ENCODE peak calls at places on chromosomes 4 and X, in ten cellular contexts. One of them, this sample, is unnamed.

GRCh38 chrX:112867570-112867969 is 26.9 kb upstream of the AMOT start:
- DNase-seq in tibial artery: no peak
- DNase-seq in HCEC 1CT: no peak
- DNase-seq in NB4: no peak
- DNase-seq in endothelial cell: no peak
- DNase-seq in stimulated activated CD4-positive, alpha-beta T cell treated with anti-CD3 and anti-CD28 coated beads, Interleukin-12 subunit alpha, Interleukin-12 subunit beta, amount 100 ng/mL, for 48 hours: no peak
- DNase-seq in fibroblast of mammary gland: no peak
- DNase-seq in amygdala: no peak
- DNase-seq in stimulated activated CD8-positive, alpha-beta memory T cell treated with anti-CD3 and anti-CD28 coated beads, Interleukin-7, amount 100 ng/mL, for 1 hour: no peak
- DNase-seq in activated CD4-positive, alpha-beta T cell treated with anti-CD3 and anti-CD28 coated beads, Interleukin-2, amount 50 U/mL, for 1 hour: no peak
- DNase-seq in this sample: peak

GRCh38 chr4:102525556-102525955 is 24.4 kb downstream of the NFKB1 start:
- DNase-seq in activated CD4-positive, alpha-beta T cell treated with anti-CD3 and anti-CD28 coated beads, Interleukin-2, amount 50 U/mL, for 1 hour: no peak
- DNase-seq in HCEC 1CT: no peak
- DNase-seq in fibroblast of mammary gland: no peak
- DNase-seq in NB4: no peak
- DNase-seq in endothelial cell: no peak
- DNase-seq in tibial artery: no peak
- DNase-seq in amygdala: no peak
- DNase-seq in stimulated activated CD4-positive, alpha-beta T cell treated with anti-CD3 and anti-CD28 coated beads, Interleukin-12 subunit alpha, Interleukin-12 subunit beta, amount 100 ng/mL, for 48 hours: no peak
- DNase-seq in stimulated activated CD8-positive, alpha-beta memory T cell treated with anti-CD3 and anti-CD28 coated beads, Interleukin-7, amount 100 ng/mL, for 1 hour: no peak
- DNase-seq in this sample: no peak

GRCh38 chr4:105186701-105187158 is 40.1 kb downstream of the TET2 start:
- DNase-seq in NB4: no peak
- DNase-seq in endothelial cell: no peak
- DNase-seq in fibroblast of mammary gland: peak
- DNase-seq in amygdala: no peak
- DNase-seq in HCEC 1CT: peak
- DNase-seq in tibial artery: no peak
- DNase-seq in stimulated activated CD8-positive, alpha-beta memory T cell treated with anti-CD3 and anti-CD28 coated beads, Interleukin-7, amount 100 ng/mL, for 1 hour: no peak
- DNase-seq in stimulated activated CD4-positive, alpha-beta T cell treated with anti-CD3 and anti-CD28 coated beads, Interleukin-12 subunit alpha, Interleukin-12 subunit beta, amount 100 ng/mL, for 48 hours: no peak
- DNase-seq in activated CD4-positive, alpha-beta T cell treated with anti-CD3 and anti-CD28 coated beads, Interleukin-2, amount 50 U/mL, for 1 hour: no peak
- DNase-seq in this sample: no peak

GRCh38 chr4:38902695-38903094 is 35.1 kb downstream of the FAM114A1 start:
- DNase-seq in stimulated activated CD4-positive, alpha-beta T cell treated with anti-CD3 and anti-CD28 coated beads, Interleukin-12 subunit alpha, Interleukin-12 subunit beta, amount 100 ng/mL, for 48 hours: no peak
- DNase-seq in activated CD4-positive, alpha-beta T cell treated with anti-CD3 and anti-CD28 coated beads, Interleukin-2, amount 50 U/mL, for 1 hour: no peak
- DNase-seq in amygdala: no peak
- DNase-seq in stimulated activated CD8-positive, alpha-beta memory T cell treated with anti-CD3 and anti-CD28 coated beads, Interleukin-7, amount 100 ng/mL, for 1 hour: no peak
- DNase-seq in fibroblast of mammary gland: peak
- DNase-seq in tibial artery: no peak
- DNase-seq in endothelial cell: no peak
- DNase-seq in NB4: peak
- DNase-seq in HCEC 1CT: peak
- DNase-seq in this sample: peak

GRCh38 chrX:11887175-11887574 is 129.1 kb downstream of the MSL3 start:
- DNase-seq in stimulated activated CD4-positive, alpha-beta T cell treated with anti-CD3 and anti-CD28 coated beads, Interleukin-12 subunit alpha, Interleukin-12 subunit beta, amount 100 ng/mL, for 48 hours: no peak
- DNase-seq in HCEC 1CT: no peak
- DNase-seq in endothelial cell: no peak
- DNase-seq in NB4: no peak
- DNase-seq in stimulated activated CD8-positive, alpha-beta memory T cell treated with anti-CD3 and anti-CD28 coated beads, Interleukin-7, amount 100 ng/mL, for 1 hour: no peak
- DNase-seq in activated CD4-positive, alpha-beta T cell treated with anti-CD3 and anti-CD28 coated beads, Interleukin-2, amount 50 U/mL, for 1 hour: no peak
- DNase-seq in fibroblast of mammary gland: no peak
- DNase-seq in amygdala: no peak
- DNase-seq in tibial artery: no peak
- DNase-seq in this sample: no peak

GRCh38 chrX:139091878-139092277 is 380.4 kb upstream of the FGF13 start:
- DNase-seq in fibroblast of mammary gland: no peak
- DNase-seq in endothelial cell: no peak
- DNase-seq in activated CD4-positive, alpha-beta T cell treated with anti-CD3 and anti-CD28 coated beads, Interleukin-2, amount 50 U/mL, for 1 hour: no peak
- DNase-seq in NB4: no peak
- DNase-seq in stimulated activated CD4-positive, alpha-beta T cell treated with anti-CD3 and anti-CD28 coated beads, Interleukin-12 subunit alpha, Interleukin-12 subunit beta, amount 100 ng/mL, for 48 hours: no peak
- DNase-seq in amygdala: no peak
- DNase-seq in tibial artery: no peak
- DNase-seq in HCEC 1CT: no peak
- DNase-seq in stimulated activated CD8-positive, alpha-beta memory T cell treated with anti-CD3 and anti-CD28 coated beads, Interleukin-7, amount 100 ng/mL, for 1 hour: no peak
- DNase-seq in this sample: no peak

GRCh38 chr4:15436515-15436914 is 8.7 kb downstream of the C1QTNF7 start:
- DNase-seq in stimulated activated CD4-positive, alpha-beta T cell treated with anti-CD3 and anti-CD28 coated beads, Interleukin-12 subunit alpha, Interleukin-12 subunit beta, amount 100 ng/mL, for 48 hours: no peak
- DNase-seq in amygdala: peak
- DNase-seq in stimulated activated CD8-positive, alpha-beta memory T cell treated with anti-CD3 and anti-CD28 coated beads, Interleukin-7, amount 100 ng/mL, for 1 hour: no peak
- DNase-seq in fibroblast of mammary gland: peak
- DNase-seq in NB4: no peak
- DNase-seq in activated CD4-positive, alpha-beta T cell treated with anti-CD3 and anti-CD28 coated beads, Interleukin-2, amount 50 U/mL, for 1 hour: no peak
- DNase-seq in tibial artery: no peak
- DNase-seq in endothelial cell: no peak
- DNase-seq in HCEC 1CT: no peak
- DNase-seq in this sample: no peak

GRCh38 chrX:154731881-154732280 is 19.0 kb downstream of the GAB3 start:
- DNase-seq in stimulated activated CD8-positive, alpha-beta memory T cell treated with anti-CD3 and anti-CD28 coated beads, Interleukin-7, amount 100 ng/mL, for 1 hour: no peak
- DNase-seq in amygdala: no peak
- DNase-seq in stimulated activated CD4-positive, alpha-beta T cell treated with anti-CD3 and anti-CD28 coated beads, Interleukin-12 subunit alpha, Interleukin-12 subunit beta, amount 100 ng/mL, for 48 hours: no peak
- DNase-seq in NB4: peak
- DNase-seq in activated CD4-positive, alpha-beta T cell treated with anti-CD3 and anti-CD28 coated beads, Interleukin-2, amount 50 U/mL, for 1 hour: no peak
- DNase-seq in HCEC 1CT: peak
- DNase-seq in fibroblast of mammary gland: peak
- DNase-seq in tibial artery: no peak
- DNase-seq in endothelial cell: no peak
- DNase-seq in this sample: no peak

GRCh38 chr4:17613761-17614415 is 553 bp upstream of the MED28 start:
- DNase-seq in amygdala: no peak
- DNase-seq in activated CD4-positive, alpha-beta T cell treated with anti-CD3 and anti-CD28 coated beads, Interleukin-2, amount 50 U/mL, for 1 hour: peak
- DNase-seq in NB4: peak
- DNase-seq in tibial artery: no peak
- DNase-seq in HCEC 1CT: peak
- DNase-seq in fibroblast of mammary gland: peak
- DNase-seq in stimulated activated CD4-positive, alpha-beta T cell treated with anti-CD3 and anti-CD28 coated beads, Interleukin-12 subunit alpha, Interleukin-12 subunit beta, amount 100 ng/mL, for 48 hours: no peak
- DNase-seq in stimulated activated CD8-positive, alpha-beta memory T cell treated with anti-CD3 and anti-CD28 coated beads, Interleukin-7, amount 100 ng/mL, for 1 hour: no peak
- DNase-seq in endothelial cell: no peak
- DNase-seq in this sample: peak

GRCh38 chr4:134627386-134627785 is 425.8 kb upstream of the PABPC4L start:
- DNase-seq in endothelial cell: no peak
- DNase-seq in stimulated activated CD8-positive, alpha-beta memory T cell treated with anti-CD3 and anti-CD28 coated beads, Interleukin-7, amount 100 ng/mL, for 1 hour: no peak
- DNase-seq in tibial artery: no peak
- DNase-seq in amygdala: no peak
- DNase-seq in NB4: no peak
- DNase-seq in stimulated activated CD4-positive, alpha-beta T cell treated with anti-CD3 and anti-CD28 coated beads, Interleukin-12 subunit alpha, Interleukin-12 subunit beta, amount 100 ng/mL, for 48 hours: no peak
- DNase-seq in fibroblast of mammary gland: no peak
- DNase-seq in activated CD4-positive, alpha-beta T cell treated with anti-CD3 and anti-CD28 coated beads, Interleukin-2, amount 50 U/mL, for 1 hour: no peak
- DNase-seq in HCEC 1CT: no peak
- DNase-seq in this sample: no peak

GRCh38 chrX:28133763-28134162 is 152.5 kb upstream of the DCAF8L1 start:
- DNase-seq in fibroblast of mammary gland: no peak
- DNase-seq in amygdala: no peak
- DNase-seq in stimulated activated CD4-positive, alpha-beta T cell treated with anti-CD3 and anti-CD28 coated beads, Interleukin-12 subunit alpha, Interleukin-12 subunit beta, amount 100 ng/mL, for 48 hours: no peak
- DNase-seq in activated CD4-positive, alpha-beta T cell treated with anti-CD3 and anti-CD28 coated beads, Interleukin-2, amount 50 U/mL, for 1 hour: no peak
- DNase-seq in HCEC 1CT: no peak
- DNase-seq in NB4: no peak
- DNase-seq in endothelial cell: no peak
- DNase-seq in stimulated activated CD8-positive, alpha-beta memory T cell treated with anti-CD3 and anti-CD28 coated beads, Interleukin-7, amount 100 ng/mL, for 1 hour: no peak
- DNase-seq in tibial artery: no peak
- DNase-seq in this sample: no peak

GRCh38 chr4:57214654-57215411 is 104.6 kb upstream of the IGFBP7 start:
- DNase-seq in fibroblast of mammary gland: no peak
- DNase-seq in activated CD4-positive, alpha-beta T cell treated with anti-CD3 and anti-CD28 coated beads, Interleukin-2, amount 50 U/mL, for 1 hour: no peak
- DNase-seq in endothelial cell: no peak
- DNase-seq in stimulated activated CD8-positive, alpha-beta memory T cell treated with anti-CD3 and anti-CD28 coated beads, Interleukin-7, amount 100 ng/mL, for 1 hour: no peak
- DNase-seq in amygdala: no peak
- DNase-seq in stimulated activated CD4-positive, alpha-beta T cell treated with anti-CD3 and anti-CD28 coated beads, Interleukin-12 subunit alpha, Interleukin-12 subunit beta, amount 100 ng/mL, for 48 hours: no peak
- DNase-seq in NB4: peak
- DNase-seq in tibial artery: no peak
- DNase-seq in HCEC 1CT: no peak
- DNase-seq in this sample: no peak

GRCh38 chr4:159256037-159256436 is 153.2 kb downstream of the RAPGEF2 start:
- DNase-seq in NB4: no peak
- DNase-seq in endothelial cell: no peak
- DNase-seq in amygdala: no peak
- DNase-seq in HCEC 1CT: no peak
- DNase-seq in tibial artery: no peak
- DNase-seq in activated CD4-positive, alpha-beta T cell treated with anti-CD3 and anti-CD28 coated beads, Interleukin-2, amount 50 U/mL, for 1 hour: no peak
- DNase-seq in fibroblast of mammary gland: no peak
- DNase-seq in stimulated activated CD8-positive, alpha-beta memory T cell treated with anti-CD3 and anti-CD28 coated beads, Interleukin-7, amount 100 ng/mL, for 1 hour: no peak
- DNase-seq in stimulated activated CD4-positive, alpha-beta T cell treated with anti-CD3 and anti-CD28 coated beads, Interleukin-12 subunit alpha, Interleukin-12 subunit beta, amount 100 ng/mL, for 48 hours: no peak
- DNase-seq in this sample: no peak

GRCh38 chr4:147683172-147683571 is 791 bp downstream of the PRMT9 start:
- DNase-seq in stimulated activated CD4-positive, alpha-beta T cell treated with anti-CD3 and anti-CD28 coated beads, Interleukin-12 subunit alpha, Interleukin-12 subunit beta, amount 100 ng/mL, for 48 hours: no peak
- DNase-seq in NB4: peak
- DNase-seq in activated CD4-positive, alpha-beta T cell treated with anti-CD3 and anti-CD28 coated beads, Interleukin-2, amount 50 U/mL, for 1 hour: no peak
- DNase-seq in endothelial cell: no peak
- DNase-seq in stimulated activated CD8-positive, alpha-beta memory T cell treated with anti-CD3 and anti-CD28 coated beads, Interleukin-7, amount 100 ng/mL, for 1 hour: no peak
- DNase-seq in tibial artery: no peak
- DNase-seq in fibroblast of mammary gland: peak
- DNase-seq in HCEC 1CT: no peak
- DNase-seq in amygdala: peak
- DNase-seq in this sample: peak

GRCh38 chr4:124902111-124902510 is 189.6 kb upstream of the ANKRD50 start:
- DNase-seq in NB4: no peak
- DNase-seq in activated CD4-positive, alpha-beta T cell treated with anti-CD3 and anti-CD28 coated beads, Interleukin-2, amount 50 U/mL, for 1 hour: no peak
- DNase-seq in amygdala: no peak
- DNase-seq in fibroblast of mammary gland: no peak
- DNase-seq in tibial artery: no peak
- DNase-seq in stimulated activated CD4-positive, alpha-beta T cell treated with anti-CD3 and anti-CD28 coated beads, Interleukin-12 subunit alpha, Interleukin-12 subunit beta, amount 100 ng/mL, for 48 hours: no peak
- DNase-seq in HCEC 1CT: no peak
- DNase-seq in endothelial cell: no peak
- DNase-seq in stimulated activated CD8-positive, alpha-beta memory T cell treated with anti-CD3 and anti-CD28 coated beads, Interleukin-7, amount 100 ng/mL, for 1 hour: no peak
- DNase-seq in this sample: no peak

GRCh38 chrX:131677655-131678628 is 134.1 kb downstream of the OR13H1 start:
- DNase-seq in stimulated activated CD4-positive, alpha-beta T cell treated with anti-CD3 and anti-CD28 coated beads, Interleukin-12 subunit alpha, Interleukin-12 subunit beta, amount 100 ng/mL, for 48 hours: no peak
- DNase-seq in HCEC 1CT: peak
- DNase-seq in fibroblast of mammary gland: peak
- DNase-seq in NB4: peak
- DNase-seq in stimulated activated CD8-positive, alpha-beta memory T cell treated with anti-CD3 and anti-CD28 coated beads, Interleukin-7, amount 100 ng/mL, for 1 hour: no peak
- DNase-seq in activated CD4-positive, alpha-beta T cell treated with anti-CD3 and anti-CD28 coated beads, Interleukin-2, amount 50 U/mL, for 1 hour: peak
- DNase-seq in endothelial cell: peak
- DNase-seq in amygdala: peak
- DNase-seq in tibial artery: no peak
- DNase-seq in this sample: peak

GRCh38 chrX:108435261-108435660 is 3.0 kb downstream of the COL4A6 start:
- DNase-seq in activated CD4-positive, alpha-beta T cell treated with anti-CD3 and anti-CD28 coated beads, Interleukin-2, amount 50 U/mL, for 1 hour: no peak
- DNase-seq in endothelial cell: no peak
- DNase-seq in fibroblast of mammary gland: no peak
- DNase-seq in stimulated activated CD4-positive, alpha-beta T cell treated with anti-CD3 and anti-CD28 coated beads, Interleukin-12 subunit alpha, Interleukin-12 subunit beta, amount 100 ng/mL, for 48 hours: no peak
- DNase-seq in stimulated activated CD8-positive, alpha-beta memory T cell treated with anti-CD3 and anti-CD28 coated beads, Interleukin-7, amount 100 ng/mL, for 1 hour: no peak
- DNase-seq in tibial artery: no peak
- DNase-seq in NB4: no peak
- DNase-seq in amygdala: no peak
- DNase-seq in HCEC 1CT: no peak
- DNase-seq in this sample: no peak

GRCh38 chr4:76308548-76308947 is 2.0 kb downstream of the STBD1 start:
- DNase-seq in stimulated activated CD4-positive, alpha-beta T cell treated with anti-CD3 and anti-CD28 coated beads, Interleukin-12 subunit alpha, Interleukin-12 subunit beta, amount 100 ng/mL, for 48 hours: no peak
- DNase-seq in endothelial cell: no peak
- DNase-seq in amygdala: no peak
- DNase-seq in tibial artery: no peak
- DNase-seq in activated CD4-positive, alpha-beta T cell treated with anti-CD3 and anti-CD28 coated beads, Interleukin-2, amount 50 U/mL, for 1 hour: no peak
- DNase-seq in HCEC 1CT: no peak
- DNase-seq in NB4: no peak
- DNase-seq in stimulated activated CD8-positive, alpha-beta memory T cell treated with anti-CD3 and anti-CD28 coated beads, Interleukin-7, amount 100 ng/mL, for 1 hour: no peak
- DNase-seq in fibroblast of mammary gland: no peak
- DNase-seq in this sample: no peak

GRCh38 chrX:9867753-9868152 is 81.5 kb downstream of the SHROOM2 start:
- DNase-seq in endothelial cell: no peak
- DNase-seq in stimulated activated CD8-positive, alpha-beta memory T cell treated with anti-CD3 and anti-CD28 coated beads, Interleukin-7, amount 100 ng/mL, for 1 hour: no peak
- DNase-seq in HCEC 1CT: no peak
- DNase-seq in NB4: no peak
- DNase-seq in amygdala: no peak
- DNase-seq in activated CD4-positive, alpha-beta T cell treated with anti-CD3 and anti-CD28 coated beads, Interleukin-2, amount 50 U/mL, for 1 hour: no peak
- DNase-seq in stimulated activated CD4-positive, alpha-beta T cell treated with anti-CD3 and anti-CD28 coated beads, Interleukin-12 subunit alpha, Interleukin-12 subunit beta, amount 100 ng/mL, for 48 hours: no peak
- DNase-seq in tibial artery: no peak
- DNase-seq in fibroblast of mammary gland: no peak
- DNase-seq in this sample: no peak

GRCh38 chr4:73844352-73844751 is 7.9 kb downstream of the CXCL6 start:
- DNase-seq in endothelial cell: no peak
- DNase-seq in fibroblast of mammary gland: peak
- DNase-seq in HCEC 1CT: peak
- DNase-seq in stimulated activated CD4-positive, alpha-beta T cell treated with anti-CD3 and anti-CD28 coated beads, Interleukin-12 subunit alpha, Interleukin-12 subunit beta, amount 100 ng/mL, for 48 hours: no peak
- DNase-seq in amygdala: no peak
- DNase-seq in tibial artery: no peak
- DNase-seq in activated CD4-positive, alpha-beta T cell treated with anti-CD3 and anti-CD28 coated beads, Interleukin-2, amount 50 U/mL, for 1 hour: no peak
- DNase-seq in stimulated activated CD8-positive, alpha-beta memory T cell treated with anti-CD3 and anti-CD28 coated beads, Interleukin-7, amount 100 ng/mL, for 1 hour: no peak
- DNase-seq in NB4: peak
- DNase-seq in this sample: no peak

GRCh38 chrX:38754102-38754790 is 47.0 kb upstream of the MID1IP1 start:
- DNase-seq in stimulated activated CD8-positive, alpha-beta memory T cell treated with anti-CD3 and anti-CD28 coated beads, Interleukin-7, amount 100 ng/mL, for 1 hour: no peak
- DNase-seq in HCEC 1CT: peak
- DNase-seq in endothelial cell: peak
- DNase-seq in fibroblast of mammary gland: peak
- DNase-seq in stimulated activated CD4-positive, alpha-beta T cell treated with anti-CD3 and anti-CD28 coated beads, Interleukin-12 subunit alpha, Interleukin-12 subunit beta, amount 100 ng/mL, for 48 hours: no peak
- DNase-seq in activated CD4-positive, alpha-beta T cell treated with anti-CD3 and anti-CD28 coated beads, Interleukin-2, amount 50 U/mL, for 1 hour: peak
- DNase-seq in tibial artery: no peak
- DNase-seq in amygdala: no peak
- DNase-seq in NB4: peak
- DNase-seq in this sample: peak

GRCh38 chrX:9534686-9535085 is 69.8 kb downstream of the TBL1X start:
- DNase-seq in amygdala: no peak
- DNase-seq in activated CD4-positive, alpha-beta T cell treated with anti-CD3 and anti-CD28 coated beads, Interleukin-2, amount 50 U/mL, for 1 hour: no peak
- DNase-seq in stimulated activated CD4-positive, alpha-beta T cell treated with anti-CD3 and anti-CD28 coated beads, Interleukin-12 subunit alpha, Interleukin-12 subunit beta, amount 100 ng/mL, for 48 hours: no peak
- DNase-seq in fibroblast of mammary gland: peak
- DNase-seq in endothelial cell: no peak
- DNase-seq in stimulated activated CD8-positive, alpha-beta memory T cell treated with anti-CD3 and anti-CD28 coated beads, Interleukin-7, amount 100 ng/mL, for 1 hour: no peak
- DNase-seq in NB4: no peak
- DNase-seq in HCEC 1CT: no peak
- DNase-seq in tibial artery: no peak
- DNase-seq in this sample: peak

GRCh38 chrX:107729558-107730297 is 45.9 kb downstream of the TSC22D3 start:
- DNase-seq in fibroblast of mammary gland: no peak
- DNase-seq in stimulated activated CD8-positive, alpha-beta memory T cell treated with anti-CD3 and anti-CD28 coated beads, Interleukin-7, amount 100 ng/mL, for 1 hour: no peak
- DNase-seq in HCEC 1CT: no peak
- DNase-seq in NB4: no peak
- DNase-seq in activated CD4-positive, alpha-beta T cell treated with anti-CD3 and anti-CD28 coated beads, Interleukin-2, amount 50 U/mL, for 1 hour: no peak
- DNase-seq in stimulated activated CD4-positive, alpha-beta T cell treated with anti-CD3 and anti-CD28 coated beads, Interleukin-12 subunit alpha, Interleukin-12 subunit beta, amount 100 ng/mL, for 48 hours: no peak
- DNase-seq in amygdala: no peak
- DNase-seq in endothelial cell: no peak
- DNase-seq in tibial artery: peak
- DNase-seq in this sample: no peak

GRCh38 chr4:70746179-70746839 is 24.5 kb downstream of the RUFY3 start:
- DNase-seq in stimulated activated CD4-positive, alpha-beta T cell treated with anti-CD3 and anti-CD28 coated beads, Interleukin-12 subunit alpha, Interleukin-12 subunit beta, amount 100 ng/mL, for 48 hours: no peak
- DNase-seq in amygdala: no peak
- DNase-seq in NB4: no peak
- DNase-seq in endothelial cell: no peak
- DNase-seq in stimulated activated CD8-positive, alpha-beta memory T cell treated with anti-CD3 and anti-CD28 coated beads, Interleukin-7, amount 100 ng/mL, for 1 hour: no peak
- DNase-seq in activated CD4-positive, alpha-beta T cell treated with anti-CD3 and anti-CD28 coated beads, Interleukin-2, amount 50 U/mL, for 1 hour: no peak
- DNase-seq in HCEC 1CT: peak
- DNase-seq in tibial artery: no peak
- DNase-seq in fibroblast of mammary gland: peak
- DNase-seq in this sample: no peak

GRCh38 chrX:135112096-135112729 is 8.1 kb downstream of the ETDB start:
- DNase-seq in stimulated activated CD8-positive, alpha-beta memory T cell treated with anti-CD3 and anti-CD28 coated beads, Interleukin-7, amount 100 ng/mL, for 1 hour: no peak
- DNase-seq in tibial artery: no peak
- DNase-seq in endothelial cell: peak
- DNase-seq in NB4: peak
- DNase-seq in fibroblast of mammary gland: peak
- DNase-seq in amygdala: no peak
- DNase-seq in stimulated activated CD4-positive, alpha-beta T cell treated with anti-CD3 and anti-CD28 coated beads, Interleukin-12 subunit alpha, Interleukin-12 subunit beta, amount 100 ng/mL, for 48 hours: no peak
- DNase-seq in HCEC 1CT: peak
- DNase-seq in activated CD4-positive, alpha-beta T cell treated with anti-CD3 and anti-CD28 coated beads, Interleukin-2, amount 50 U/mL, for 1 hour: peak
- DNase-seq in this sample: peak

GRCh38 chr4:1554876-1555265 is 129.2 kb downstream of the FAM53A start:
- DNase-seq in stimulated activated CD4-positive, alpha-beta T cell treated with anti-CD3 and anti-CD28 coated beads, Interleukin-12 subunit alpha, Interleukin-12 subunit beta, amount 100 ng/mL, for 48 hours: no peak
- DNase-seq in stimulated activated CD8-positive, alpha-beta memory T cell treated with anti-CD3 and anti-CD28 coated beads, Interleukin-7, amount 100 ng/mL, for 1 hour: no peak
- DNase-seq in tibial artery: no peak
- DNase-seq in endothelial cell: no peak
- DNase-seq in HCEC 1CT: no peak
- DNase-seq in amygdala: no peak
- DNase-seq in activated CD4-positive, alpha-beta T cell treated with anti-CD3 and anti-CD28 coated beads, Interleukin-2, amount 50 U/mL, for 1 hour: no peak
- DNase-seq in NB4: no peak
- DNase-seq in fibroblast of mammary gland: no peak
- DNase-seq in this sample: no peak

GRCh38 chr4:66609014-66609413 is 936.3 kb downstream of the CENPC start:
- DNase-seq in HCEC 1CT: no peak
- DNase-seq in tibial artery: no peak
- DNase-seq in fibroblast of mammary gland: no peak
- DNase-seq in endothelial cell: no peak
- DNase-seq in NB4: no peak
- DNase-seq in activated CD4-positive, alpha-beta T cell treated with anti-CD3 and anti-CD28 coated beads, Interleukin-2, amount 50 U/mL, for 1 hour: no peak
- DNase-seq in stimulated activated CD8-positive, alpha-beta memory T cell treated with anti-CD3 and anti-CD28 coated beads, Interleukin-7, amount 100 ng/mL, for 1 hour: no peak
- DNase-seq in amygdala: no peak
- DNase-seq in stimulated activated CD4-positive, alpha-beta T cell treated with anti-CD3 and anti-CD28 coated beads, Interleukin-12 subunit alpha, Interleukin-12 subunit beta, amount 100 ng/mL, for 48 hours: no peak
- DNase-seq in this sample: no peak

GRCh38 chrX:68995780-68996551 is 167.1 kb downstream of the EFNB1 start:
- DNase-seq in stimulated activated CD8-positive, alpha-beta memory T cell treated with anti-CD3 and anti-CD28 coated beads, Interleukin-7, amount 100 ng/mL, for 1 hour: no peak
- DNase-seq in endothelial cell: no peak
- DNase-seq in NB4: no peak
- DNase-seq in tibial artery: no peak
- DNase-seq in stimulated activated CD4-positive, alpha-beta T cell treated with anti-CD3 and anti-CD28 coated beads, Interleukin-12 subunit alpha, Interleukin-12 subunit beta, amount 100 ng/mL, for 48 hours: no peak
- DNase-seq in HCEC 1CT: no peak
- DNase-seq in amygdala: no peak
- DNase-seq in fibroblast of mammary gland: peak
- DNase-seq in activated CD4-positive, alpha-beta T cell treated with anti-CD3 and anti-CD28 coated beads, Interleukin-2, amount 50 U/mL, for 1 hour: no peak
- DNase-seq in this sample: no peak

This sample was measured in neural progenitor cell.